ENCODE peak calls at places on chromosomes 3 and 15, in nine cellular contexts. I, B, T, N, J, K, Y, A and Z are unnamed samples.

GRCh38 chr3:71611099-71611498 is 27.6 kb upstream of the FOXP1 start:
- DNase-seq in T (no peak), B (no peak), J (no peak), K (no peak), Y (no peak), A (no peak), I (no peak), N (no peak), Z (no peak)

GRCh38 chr3:189320511-189320910 is 148.7 kb downstream of the TPRG1 start:
- DNase-seq in J (no peak), B (no peak), K (no peak), I (no peak), T (no peak), Y (no peak), A (no peak), N (no peak), Z (no peak)

GRCh38 chr3:16033889-16034687 is 140.4 kb upstream of the GALNT15 start:
- DNase-seq in N (no peak), J (no peak), K (no peak), B (no peak), I (no peak), Y (no peak), T (no peak), A (peak), Z (no peak)

GRCh38 chr3:38008191-38008701 is 17.7 kb downstream of the VILL start:
- DNase-seq in Y (no peak), A (no peak), J (no peak), I (no peak), B (no peak), K (no peak), N (no peak), T (no peak), Z (no peak)

GRCh38 chr3:62805578-62805977 is 69.6 kb downstream of the CADPS start:
- DNase-seq in Y (no peak), I (no peak), A (no peak), J (no peak), K (no peak), T (no peak), N (no peak), B (no peak), Z (no peak)

GRCh38 chr15:55256281-55257013 is 33.2 kb downstream of the RAB27A start:
- DNase-seq in Y (no peak), J (no peak), I (no peak), A (peak), B (no peak), T (no peak), N (no peak), K (no peak), Z (no peak)

GRCh38 chr3:27311400-27311799 is 57.8 kb downstream of the NEK10 start:
- DNase-seq in Y (no peak), B (peak), T (no peak), A (peak), K (no peak), J (no peak), N (no peak), I (peak), Z (no peak)

GRCh38 chr3:193620650-193621049 is 27.6 kb downstream of the OPA1 start:
- DNase-seq in J (no peak), I (no peak), B (no peak), A (peak), T (no peak), N (no peak), Y (no peak), K (no peak), Z (no peak)

GRCh38 chr15:33292718-33293307 is 18.0 kb upstream of the RYR3 start:
- DNase-seq in A (peak), J (peak), Y (peak), B (peak), N (no peak), I (peak), K (peak), T (no peak), Z (peak)

GRCh38 chr3:17258823-17259436 is 374.2 kb downstream of the PLCL2 start:
- DNase-seq in Y (peak), B (peak), N (no peak), K (no peak), A (peak), J (no peak), T (no peak), I (peak), Z (peak)

GRCh38 chr3:38283810-38284775 is 2.0 kb downstream of the SLC22A14 start:
- DNase-seq in K (no peak), A (peak), J (no peak), N (no peak), I (no peak), B (no peak), Y (no peak), T (no peak), Z (no peak)

GRCh38 chr3:141231923-141232861 is 567 bp downstream of the PXYLP1 start:
- DNase-seq in T (peak), Y (peak), K (peak), A (peak), N (no peak), B (no peak), I (peak), J (peak), Z (peak)

GRCh38 chr3:122005033-122005565 is 16.9 kb downstream of the ILDR1 start:
- DNase-seq in N (no peak), Y (no peak), I (peak), J (peak), B (no peak), T (no peak), K (peak), A (no peak), Z (no peak)

GRCh38 chr3:147396709-147397046 is 9.7 kb downstream of the ZIC4 start:
- DNase-seq in I (no peak), A (no peak), Y (no peak), T (no peak), J (no peak), K (no peak), B (no peak), N (no peak), Z (no peak)

GRCh38 chr15:72319360-72319984 is 485 bp downstream of the CELF6 start:
- DNase-seq in J (peak), Y (peak), T (peak), I (peak), N (peak), A (peak), K (peak), B (no peak), Z (peak)

GRCh38 chr3:24829011-24829581 is 334.4 kb upstream of the THRB start:
- DNase-seq in I (peak), B (no peak), T (peak), Y (no peak), J (no peak), K (peak), A (peak), N (no peak), Z (no peak)

GRCh38 chr3:146067048-146067447 is 93.9 kb downstream of the PLOD2 start:
- DNase-seq in I (peak), K (no peak), N (no peak), B (no peak), T (no peak), Y (no peak), A (peak), J (no peak), Z (no peak)

GRCh38 chr15:29348308-29348914 is 78.8 kb upstream of the NSMCE3 start:
- DNase-seq in K (no peak), T (no peak), B (no peak), J (no peak), N (no peak), I (no peak), Y (no peak), A (peak), Z (no peak)

GRCh38 chr3:108319428-108320053 is 23.2 kb downstream of the HHLA2 start:
- DNase-seq in B (no peak), J (no peak), I (no peak), T (no peak), K (no peak), A (no peak), Y (no peak), N (no peak), Z (no peak)

GRCh38 chr15:101455291-101455916 is 34.1 kb downstream of the PCSK6 start:
- DNase-seq in J (no peak), B (no peak), N (no peak), A (peak), T (no peak), K (no peak), I (no peak), Y (no peak), Z (peak)